ENCODE peak calls at places on chromosomes 1 and 21, in five cellular contexts. D, W, U, P and J are unnamed samples. For H3K4me1, the result is how much of the 10 kb centered on the place peaks cover.

GRCh38 chr1:211210965-211211364 is 48.2 kb upstream of the RCOR3 start:
- DNase-seq in D (no peak), W (no peak), U (no peak), P (no peak), J (no peak)

GRCh38 chr1:67559222-67559700 is 125.7 kb upstream of the GADD45A start:
- DNase-seq in D (peak), W (peak), U (peak), P (no peak), J (no peak)

GRCh38 chr1:51731998-51732397 is 115.1 kb downstream of the OSBPL9 start:
- DNase-seq in D (no peak), W (no peak), U (no peak), P (no peak), J (no peak)

GRCh38 chr1:219347843-219348475 is 174.3 kb downstream of the LYPLAL1 start:
- DNase-seq in D (peak), W (peak), U (peak), P (no peak), J (no peak)

GRCh38 chr1:9066945-9067807 is 2.3 kb downstream of the SLC2A5 start:
- DNase-seq in D (peak), W (peak), U (peak), P (no peak), J (no peak)

GRCh38 chr1:221832617-221833016 is 90.7 kb upstream of the DUSP10 start:
- DNase-seq in D (peak), W (peak), U (no peak), P (no peak), J (no peak)

GRCh38 chr1:174965006-174965971 is 34.5 kb upstream of the CACYBP start:
- DNase-seq in D (no peak), W (no peak), U (no peak), P (no peak), J (peak)

GRCh38 chr1:10415211-10415930 is 14.9 kb upstream of the CENPS start:
- DNase-seq in D (no peak), W (peak), U (no peak), P (no peak), J (no peak)

GRCh38 chr21:42931560-42932235 is 6.3 kb upstream of the ERVH48-1 start:
- DNase-seq in D (no peak), W (no peak), U (peak), P (no peak), J (no peak)

GRCh38 chr1:65958561-65959350 is 166.1 kb downstream of the PDE4B start:
- DNase-seq in D (no peak), W (no peak), U (no peak), P (no peak), J (peak)

GRCh38 chr1:83052865-83053264 is 946.1 kb downstream of the TTLL7 start:
- DNase-seq in D (no peak), W (no peak), U (no peak), P (no peak), J (no peak)

GRCh38 chr1:211017066-211017691 is 116.8 kb downstream of the KCNH1 start:
- DNase-seq in D (no peak), W (no peak), U (no peak), P (no peak), J (no peak)

GRCh38 chr1:158248122-158248521 is 6.1 kb upstream of the CD1A start:
- DNase-seq in D (no peak), W (no peak), U (no peak), P (no peak), J (peak)

GRCh38 chr1:224722838-224723237 is 106.7 kb downstream of the CNIH3 start:
- DNase-seq in D (no peak), W (no peak), U (peak), P (no peak), J (no peak)

GRCh38 chr1:147515046-147515869 is 26.0 kb upstream of the BCL9 start:
- DNase-seq in D (no peak), W (no peak), U (no peak), P (no peak), J (peak)
- H3K4me1 ChIP-seq in D (under half), W (under half), U (under half), P (under half), J (under half)

GRCh38 chr1:64546018-64546417 is 76.1 kb downstream of the CACHD1 start:
- DNase-seq in D (no peak), W (no peak), U (no peak), P (no peak), J (no peak)

GRCh38 chr1:64550946-64551345 is 81.0 kb downstream of the CACHD1 start:
- DNase-seq in D (no peak), W (no peak), U (no peak), P (no peak), J (no peak)

GRCh38 chr1:64553285-64553684 is 83.4 kb downstream of the CACHD1 start:
- DNase-seq in D (no peak), W (no peak), U (no peak), P (no peak), J (no peak)

GRCh38 chr1:64549464-64550239 is 79.7 kb downstream of the CACHD1 start:
- DNase-seq in D (no peak), W (no peak), U (no peak), P (no peak), J (no peak)

DNA sequence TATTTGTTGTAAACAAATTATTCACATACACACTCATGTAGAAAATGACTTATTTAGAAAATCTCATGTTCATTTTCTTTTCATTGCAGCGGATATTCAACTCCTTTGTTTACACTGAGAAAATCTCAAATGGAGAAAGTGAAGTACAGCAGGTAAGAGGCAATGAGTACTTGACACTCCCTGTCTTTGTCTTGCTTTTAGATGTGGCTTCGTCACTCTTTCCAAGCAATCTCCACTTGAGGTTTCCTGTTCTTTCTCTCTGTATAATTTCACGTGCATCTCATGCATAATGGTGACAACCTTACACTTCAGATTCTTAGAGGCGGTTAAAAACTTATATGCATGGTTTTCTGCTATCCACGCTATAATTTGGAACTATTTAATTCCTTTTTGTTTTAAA is 80.6 kb downstream of the CACHD1 start:
- DNase-seq in D (no peak), W (no peak), U (no peak), P (no peak), J (peak)
- H3K4me1 ChIP-seq in D (under half), W (under half), U (under half), P (under half), J (under half)

DNA sequence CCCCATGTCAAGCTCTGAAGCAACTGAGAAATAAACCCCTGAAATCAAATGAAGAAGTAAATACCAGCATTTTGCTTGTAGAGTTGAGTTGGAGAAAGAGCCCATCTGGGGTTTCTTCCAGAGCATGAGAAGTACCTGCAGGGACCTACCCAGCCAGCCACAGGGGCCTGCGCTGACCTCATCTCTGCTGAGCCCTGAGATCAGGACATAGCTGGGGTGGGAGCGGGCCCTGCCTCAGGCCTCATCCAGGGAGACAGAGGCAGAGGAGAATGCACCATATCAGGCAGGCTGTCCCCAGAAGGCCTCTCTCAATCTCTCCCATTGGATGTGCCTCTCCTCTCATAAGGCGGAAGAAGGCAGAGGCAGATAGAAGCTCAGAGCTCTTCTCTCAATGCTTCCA is 27.6 kb downstream of the RUNX1 start:
- DNase-seq in D (no peak), W (no peak), U (no peak), P (no peak), J (no peak)
- H3K4me1 ChIP-seq in D (under half), W (under half), U (under half), P (under half), J (half or more)

DNA sequence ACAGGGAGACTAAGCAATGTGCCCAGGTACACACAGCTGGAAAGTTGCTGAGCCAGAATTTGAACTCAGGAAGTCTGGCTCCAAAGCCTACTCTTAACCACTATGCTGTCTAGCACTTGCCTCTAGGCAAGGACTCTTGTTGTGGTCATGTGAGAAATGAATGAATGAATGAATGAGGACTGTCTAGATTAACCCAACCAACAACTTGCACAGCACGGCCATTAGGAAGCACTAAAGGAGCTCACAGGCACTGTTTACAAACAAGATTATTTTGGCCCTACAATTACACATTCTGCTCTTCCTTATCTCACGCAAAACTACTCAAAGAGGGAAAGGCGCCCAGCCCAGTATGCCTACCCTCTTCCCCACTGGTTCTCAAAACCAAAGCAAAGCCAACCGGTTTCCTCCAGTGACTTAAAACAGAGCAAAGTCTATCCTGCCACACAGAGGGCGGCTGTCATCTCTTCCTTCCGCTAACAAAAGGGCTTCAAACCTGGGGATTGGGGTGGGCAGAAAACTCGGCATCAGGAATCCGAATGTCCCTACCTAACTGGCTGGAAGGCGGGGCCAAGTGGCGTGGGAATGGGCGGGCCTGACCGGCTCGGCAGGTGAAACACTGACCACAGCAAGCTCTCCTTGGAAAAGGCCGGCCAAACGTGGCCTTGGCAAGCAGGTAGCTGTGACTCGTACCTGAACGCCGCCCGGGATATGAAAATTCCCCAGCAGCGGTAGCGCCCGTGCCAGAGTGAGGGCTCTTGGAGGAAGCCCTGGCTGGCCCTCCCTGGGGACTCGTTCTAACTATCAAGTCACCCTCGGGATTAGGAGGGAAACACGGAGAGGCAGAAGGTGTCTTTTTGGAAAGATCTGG is 948 bp downstream of the STK40 start:
- DNase-seq in D (peak), W (peak), U (peak), P (no peak), J (peak)
- H3K4me1 ChIP-seq in D (half or more), W (under half), U (under half), P (half or more), J (under half)